ENCODE peak calls at places on chromosomes 5 and 9, in eight cellular contexts. One of them, this sample, is unnamed.

GRCh38 chr9:15961217-15961616 is 408.4 kb downstream of the CCDC171 start:
- DNase-seq in ecto neural progenitor cell: no peak
- DNase-seq in iris pigment epithelial cell: no peak
- DNase-seq in left ventricle myocardium superior: no peak
- DNase-seq in colonic mucosa: no peak
- DNase-seq in stimulated activated CD8-positive, alpha-beta memory T cell treated with anti-CD3 and anti-CD28 coated beads, Interleukin-2, amount 100 ng/mL, for 48 hours: no peak
- DNase-seq in lower lobe of right lung: no peak
- DNase-seq in SK-MEL-5: no peak
- DNase-seq in this sample: no peak

GRCh38 chr5:68961762-68962161 is 132.1 kb upstream of the SLC30A5 start:
- DNase-seq in ecto neural progenitor cell: no peak
- DNase-seq in iris pigment epithelial cell: no peak
- DNase-seq in left ventricle myocardium superior: no peak
- DNase-seq in colonic mucosa: peak
- DNase-seq in stimulated activated CD8-positive, alpha-beta memory T cell treated with anti-CD3 and anti-CD28 coated beads, Interleukin-2, amount 100 ng/mL, for 48 hours: no peak
- DNase-seq in lower lobe of right lung: no peak
- DNase-seq in SK-MEL-5: no peak
- DNase-seq in this sample: no peak

GRCh38 chr5:138653502-138653901 is 78.3 kb upstream of the HSPA9 start:
- DNase-seq in ecto neural progenitor cell: no peak
- DNase-seq in iris pigment epithelial cell: peak
- DNase-seq in left ventricle myocardium superior: no peak
- DNase-seq in colonic mucosa: no peak
- DNase-seq in stimulated activated CD8-positive, alpha-beta memory T cell treated with anti-CD3 and anti-CD28 coated beads, Interleukin-2, amount 100 ng/mL, for 48 hours: no peak
- DNase-seq in lower lobe of right lung: no peak
- DNase-seq in SK-MEL-5: peak
- DNase-seq in this sample: peak

GRCh38 chr9:89807101-89807395 is 202.2 kb downstream of the GADD45G start:
- DNase-seq in ecto neural progenitor cell: no peak
- DNase-seq in iris pigment epithelial cell: no peak
- DNase-seq in left ventricle myocardium superior: no peak
- DNase-seq in colonic mucosa: no peak
- DNase-seq in stimulated activated CD8-positive, alpha-beta memory T cell treated with anti-CD3 and anti-CD28 coated beads, Interleukin-2, amount 100 ng/mL, for 48 hours: no peak
- DNase-seq in lower lobe of right lung: peak
- DNase-seq in SK-MEL-5: no peak
- DNase-seq in this sample: no peak

GRCh38 chr9:118104385-118104784 is 400.2 kb downstream of the TLR4 start:
- DNase-seq in ecto neural progenitor cell: no peak
- DNase-seq in iris pigment epithelial cell: no peak
- DNase-seq in left ventricle myocardium superior: no peak
- DNase-seq in colonic mucosa: no peak
- DNase-seq in stimulated activated CD8-positive, alpha-beta memory T cell treated with anti-CD3 and anti-CD28 coated beads, Interleukin-2, amount 100 ng/mL, for 48 hours: no peak
- DNase-seq in lower lobe of right lung: no peak
- DNase-seq in SK-MEL-5: no peak
- DNase-seq in this sample: no peak

GRCh38 chr5:134568761-134569725 is 43.6 kb downstream of the JADE2 start:
- DNase-seq in ecto neural progenitor cell: peak
- DNase-seq in iris pigment epithelial cell: no peak
- DNase-seq in left ventricle myocardium superior: peak
- DNase-seq in colonic mucosa: peak
- DNase-seq in stimulated activated CD8-positive, alpha-beta memory T cell treated with anti-CD3 and anti-CD28 coated beads, Interleukin-2, amount 100 ng/mL, for 48 hours: no peak
- DNase-seq in lower lobe of right lung: peak
- DNase-seq in SK-MEL-5: peak
- DNase-seq in this sample: peak

GRCh38 chr9:21584890-21585289 is 102.8 kb upstream of the IFNE start:
- DNase-seq in ecto neural progenitor cell: no peak
- DNase-seq in iris pigment epithelial cell: no peak
- DNase-seq in left ventricle myocardium superior: no peak
- DNase-seq in colonic mucosa: no peak
- DNase-seq in stimulated activated CD8-positive, alpha-beta memory T cell treated with anti-CD3 and anti-CD28 coated beads, Interleukin-2, amount 100 ng/mL, for 48 hours: no peak
- DNase-seq in lower lobe of right lung: no peak
- DNase-seq in SK-MEL-5: no peak
- DNase-seq in this sample: no peak

GRCh38 chr5:169037478-169037877 is 263.5 kb downstream of the SLIT3 start:
- DNase-seq in ecto neural progenitor cell: peak
- DNase-seq in iris pigment epithelial cell: no peak
- DNase-seq in left ventricle myocardium superior: no peak
- DNase-seq in colonic mucosa: no peak
- DNase-seq in stimulated activated CD8-positive, alpha-beta memory T cell treated with anti-CD3 and anti-CD28 coated beads, Interleukin-2, amount 100 ng/mL, for 48 hours: no peak
- DNase-seq in lower lobe of right lung: no peak
- DNase-seq in SK-MEL-5: no peak
- DNase-seq in this sample: no peak

GRCh38 chr9:4277531-4277991 is 22.3 kb downstream of the GLIS3 start:
- DNase-seq in ecto neural progenitor cell: no peak
- DNase-seq in iris pigment epithelial cell: peak
- DNase-seq in left ventricle myocardium superior: no peak
- DNase-seq in colonic mucosa: no peak
- DNase-seq in stimulated activated CD8-positive, alpha-beta memory T cell treated with anti-CD3 and anti-CD28 coated beads, Interleukin-2, amount 100 ng/mL, for 48 hours: no peak
- DNase-seq in lower lobe of right lung: no peak
- DNase-seq in SK-MEL-5: no peak
- DNase-seq in this sample: no peak

GRCh38 chr5:125467222-125467621 is 720.8 kb upstream of the ZNF608 start:
- DNase-seq in ecto neural progenitor cell: no peak
- DNase-seq in iris pigment epithelial cell: no peak
- DNase-seq in left ventricle myocardium superior: no peak
- DNase-seq in colonic mucosa: no peak
- DNase-seq in stimulated activated CD8-positive, alpha-beta memory T cell treated with anti-CD3 and anti-CD28 coated beads, Interleukin-2, amount 100 ng/mL, for 48 hours: no peak
- DNase-seq in lower lobe of right lung: no peak
- DNase-seq in SK-MEL-5: no peak
- DNase-seq in this sample: no peak

GRCh38 chr9:68793605-68794343 is 88.7 kb downstream of the PIP5K1B start:
- DNase-seq in ecto neural progenitor cell: no peak
- DNase-seq in iris pigment epithelial cell: no peak
- DNase-seq in left ventricle myocardium superior: no peak
- DNase-seq in colonic mucosa: no peak
- DNase-seq in stimulated activated CD8-positive, alpha-beta memory T cell treated with anti-CD3 and anti-CD28 coated beads, Interleukin-2, amount 100 ng/mL, for 48 hours: no peak
- DNase-seq in lower lobe of right lung: no peak
- DNase-seq in SK-MEL-5: no peak
- DNase-seq in this sample: peak

GRCh38 chr9:97064171-97064570 is 25.2 kb upstream of the CTSV start:
- DNase-seq in ecto neural progenitor cell: no peak
- DNase-seq in iris pigment epithelial cell: no peak
- DNase-seq in left ventricle myocardium superior: no peak
- DNase-seq in colonic mucosa: no peak
- DNase-seq in stimulated activated CD8-positive, alpha-beta memory T cell treated with anti-CD3 and anti-CD28 coated beads, Interleukin-2, amount 100 ng/mL, for 48 hours: no peak
- DNase-seq in lower lobe of right lung: no peak
- DNase-seq in SK-MEL-5: no peak
- DNase-seq in this sample: no peak

GRCh38 chr9:130197888-130198287 is 25.7 kb downstream of the NCS1 start:
- DNase-seq in ecto neural progenitor cell: no peak
- DNase-seq in iris pigment epithelial cell: no peak
- DNase-seq in left ventricle myocardium superior: no peak
- DNase-seq in colonic mucosa: no peak
- DNase-seq in stimulated activated CD8-positive, alpha-beta memory T cell treated with anti-CD3 and anti-CD28 coated beads, Interleukin-2, amount 100 ng/mL, for 48 hours: no peak
- DNase-seq in lower lobe of right lung: no peak
- DNase-seq in SK-MEL-5: no peak
- DNase-seq in this sample: no peak

GRCh38 chr9:134419684-134420076 is 93.4 kb downstream of the RXRA start:
- DNase-seq in ecto neural progenitor cell: peak
- DNase-seq in iris pigment epithelial cell: no peak
- DNase-seq in left ventricle myocardium superior: no peak
- DNase-seq in colonic mucosa: no peak
- DNase-seq in stimulated activated CD8-positive, alpha-beta memory T cell treated with anti-CD3 and anti-CD28 coated beads, Interleukin-2, amount 100 ng/mL, for 48 hours: no peak
- DNase-seq in lower lobe of right lung: no peak
- DNase-seq in SK-MEL-5: peak
- DNase-seq in this sample: peak

GRCh38 chr9:137494104-137494544 is 35.0 kb upstream of the NSMF start:
- DNase-seq in ecto neural progenitor cell: no peak
- DNase-seq in iris pigment epithelial cell: no peak
- DNase-seq in left ventricle myocardium superior: no peak
- DNase-seq in colonic mucosa: peak
- DNase-seq in stimulated activated CD8-positive, alpha-beta memory T cell treated with anti-CD3 and anti-CD28 coated beads, Interleukin-2, amount 100 ng/mL, for 48 hours: no peak
- DNase-seq in lower lobe of right lung: no peak
- DNase-seq in SK-MEL-5: no peak
- DNase-seq in this sample: peak

GRCh38 chr9:73165911-73166310 is 14.2 kb downstream of the ANXA1 start:
- DNase-seq in ecto neural progenitor cell: no peak
- DNase-seq in iris pigment epithelial cell: no peak
- DNase-seq in left ventricle myocardium superior: no peak
- DNase-seq in colonic mucosa: no peak
- DNase-seq in stimulated activated CD8-positive, alpha-beta memory T cell treated with anti-CD3 and anti-CD28 coated beads, Interleukin-2, amount 100 ng/mL, for 48 hours: no peak
- DNase-seq in lower lobe of right lung: no peak
- DNase-seq in SK-MEL-5: no peak
- DNase-seq in this sample: no peak

GRCh38 chr5:158642852-158643251 is 456.9 kb downstream of the EBF1 start:
- DNase-seq in ecto neural progenitor cell: no peak
- DNase-seq in iris pigment epithelial cell: no peak
- DNase-seq in left ventricle myocardium superior: peak
- DNase-seq in colonic mucosa: no peak
- DNase-seq in stimulated activated CD8-positive, alpha-beta memory T cell treated with anti-CD3 and anti-CD28 coated beads, Interleukin-2, amount 100 ng/mL, for 48 hours: no peak
- DNase-seq in lower lobe of right lung: no peak
- DNase-seq in SK-MEL-5: peak
- DNase-seq in this sample: no peak

GRCh38 chr5:92519717-92520632 is 1061.0 kb downstream of the NR2F1-AS1 start:
- DNase-seq in ecto neural progenitor cell: no peak
- DNase-seq in iris pigment epithelial cell: no peak
- DNase-seq in left ventricle myocardium superior: no peak
- DNase-seq in colonic mucosa: no peak
- DNase-seq in stimulated activated CD8-positive, alpha-beta memory T cell treated with anti-CD3 and anti-CD28 coated beads, Interleukin-2, amount 100 ng/mL, for 48 hours: no peak
- DNase-seq in lower lobe of right lung: no peak
- DNase-seq in SK-MEL-5: no peak
- DNase-seq in this sample: peak

GRCh38 chr5:39521098-39521860 is 96.5 kb upstream of the DAB2 start:
- DNase-seq in ecto neural progenitor cell: no peak
- DNase-seq in iris pigment epithelial cell: no peak
- DNase-seq in left ventricle myocardium superior: no peak
- DNase-seq in colonic mucosa: no peak
- DNase-seq in stimulated activated CD8-positive, alpha-beta memory T cell treated with anti-CD3 and anti-CD28 coated beads, Interleukin-2, amount 100 ng/mL, for 48 hours: no peak
- DNase-seq in lower lobe of right lung: no peak
- DNase-seq in SK-MEL-5: no peak
- DNase-seq in this sample: no peak

GRCh38 chr5:72252574-72253155 is 67.4 kb downstream of the MRPS27 start:
- DNase-seq in ecto neural progenitor cell: no peak
- DNase-seq in iris pigment epithelial cell: peak
- DNase-seq in left ventricle myocardium superior: no peak
- DNase-seq in colonic mucosa: no peak
- DNase-seq in stimulated activated CD8-positive, alpha-beta memory T cell treated with anti-CD3 and anti-CD28 coated beads, Interleukin-2, amount 100 ng/mL, for 48 hours: no peak
- DNase-seq in lower lobe of right lung: no peak
- DNase-seq in SK-MEL-5: no peak
- DNase-seq in this sample: peak

GRCh38 chr5:12934722-12935121 is 1009.8 kb downstream of the DNAH5 start:
- DNase-seq in ecto neural progenitor cell: no peak
- DNase-seq in iris pigment epithelial cell: no peak
- DNase-seq in left ventricle myocardium superior: no peak
- DNase-seq in colonic mucosa: no peak
- DNase-seq in stimulated activated CD8-positive, alpha-beta memory T cell treated with anti-CD3 and anti-CD28 coated beads, Interleukin-2, amount 100 ng/mL, for 48 hours: no peak
- DNase-seq in lower lobe of right lung: no peak
- DNase-seq in SK-MEL-5: no peak
- DNase-seq in this sample: peak

GRCh38 chr5:90786756-90787155 is 228.2 kb downstream of the ADGRV1 start:
- DNase-seq in ecto neural progenitor cell: no peak
- DNase-seq in iris pigment epithelial cell: no peak
- DNase-seq in left ventricle myocardium superior: no peak
- DNase-seq in colonic mucosa: no peak
- DNase-seq in stimulated activated CD8-positive, alpha-beta memory T cell treated with anti-CD3 and anti-CD28 coated beads, Interleukin-2, amount 100 ng/mL, for 48 hours: no peak
- DNase-seq in lower lobe of right lung: no peak
- DNase-seq in SK-MEL-5: no peak
- DNase-seq in this sample: no peak

GRCh38 chr5:174259691-174260420 is 214.3 kb downstream of the NSG2 start:
- DNase-seq in ecto neural progenitor cell: no peak
- DNase-seq in iris pigment epithelial cell: no peak
- DNase-seq in left ventricle myocardium superior: no peak
- DNase-seq in colonic mucosa: no peak
- DNase-seq in stimulated activated CD8-positive, alpha-beta memory T cell treated with anti-CD3 and anti-CD28 coated beads, Interleukin-2, amount 100 ng/mL, for 48 hours: no peak
- DNase-seq in lower lobe of right lung: no peak
- DNase-seq in SK-MEL-5: no peak
- DNase-seq in this sample: no peak

GRCh38 chr5:78808818-78809217 is 160.2 kb upstream of the LHFPL2 start:
- DNase-seq in ecto neural progenitor cell: no peak
- DNase-seq in iris pigment epithelial cell: no peak
- DNase-seq in left ventricle myocardium superior: no peak
- DNase-seq in colonic mucosa: no peak
- DNase-seq in stimulated activated CD8-positive, alpha-beta memory T cell treated with anti-CD3 and anti-CD28 coated beads, Interleukin-2, amount 100 ng/mL, for 48 hours: no peak
- DNase-seq in lower lobe of right lung: no peak
- DNase-seq in SK-MEL-5: no peak
- DNase-seq in this sample: no peak

GRCh38 chr9:131013771-131014676 is 5.0 kb downstream of the LAMC3 start:
- DNase-seq in ecto neural progenitor cell: no peak
- DNase-seq in iris pigment epithelial cell: no peak
- DNase-seq in left ventricle myocardium superior: no peak
- DNase-seq in colonic mucosa: no peak
- DNase-seq in stimulated activated CD8-positive, alpha-beta memory T cell treated with anti-CD3 and anti-CD28 coated beads, Interleukin-2, amount 100 ng/mL, for 48 hours: no peak
- DNase-seq in lower lobe of right lung: no peak
- DNase-seq in SK-MEL-5: no peak
- DNase-seq in this sample: no peak

GRCh38 chr9:21708225-21708624 is 94.2 kb upstream of the MTAP start:
- DNase-seq in ecto neural progenitor cell: no peak
- DNase-seq in iris pigment epithelial cell: no peak
- DNase-seq in left ventricle myocardium superior: no peak
- DNase-seq in colonic mucosa: no peak
- DNase-seq in stimulated activated CD8-positive, alpha-beta memory T cell treated with anti-CD3 and anti-CD28 coated beads, Interleukin-2, amount 100 ng/mL, for 48 hours: no peak
- DNase-seq in lower lobe of right lung: no peak
- DNase-seq in SK-MEL-5: no peak
- DNase-seq in this sample: no peak

GRCh38 chr9:25994605-25995004 is 316.4 kb upstream of the TUSC1 start:
- DNase-seq in ecto neural progenitor cell: no peak
- DNase-seq in iris pigment epithelial cell: no peak
- DNase-seq in left ventricle myocardium superior: no peak
- DNase-seq in colonic mucosa: no peak
- DNase-seq in stimulated activated CD8-positive, alpha-beta memory T cell treated with anti-CD3 and anti-CD28 coated beads, Interleukin-2, amount 100 ng/mL, for 48 hours: no peak
- DNase-seq in lower lobe of right lung: no peak
- DNase-seq in SK-MEL-5: no peak
- DNase-seq in this sample: no peak

GRCh38 chr5:170361600-170361999 is 27.6 kb downstream of the KCNMB1 start:
- DNase-seq in ecto neural progenitor cell: no peak
- DNase-seq in iris pigment epithelial cell: no peak
- DNase-seq in left ventricle myocardium superior: no peak
- DNase-seq in colonic mucosa: no peak
- DNase-seq in stimulated activated CD8-positive, alpha-beta memory T cell treated with anti-CD3 and anti-CD28 coated beads, Interleukin-2, amount 100 ng/mL, for 48 hours: no peak
- DNase-seq in lower lobe of right lung: no peak
- DNase-seq in SK-MEL-5: no peak
- DNase-seq in this sample: no peak

GRCh38 chr9:38020251-38021076 is 48.6 kb downstream of the SHB start:
- DNase-seq in ecto neural progenitor cell: no peak
- DNase-seq in iris pigment epithelial cell: no peak
- DNase-seq in left ventricle myocardium superior: no peak
- DNase-seq in colonic mucosa: no peak
- DNase-seq in stimulated activated CD8-positive, alpha-beta memory T cell treated with anti-CD3 and anti-CD28 coated beads, Interleukin-2, amount 100 ng/mL, for 48 hours: no peak
- DNase-seq in lower lobe of right lung: no peak
- DNase-seq in SK-MEL-5: no peak
- DNase-seq in this sample: no peak

GRCh38 chr5:35371971-35372426 is 141.7 kb upstream of the PRLR start:
- DNase-seq in ecto neural progenitor cell: no peak
- DNase-seq in iris pigment epithelial cell: no peak
- DNase-seq in left ventricle myocardium superior: no peak
- DNase-seq in colonic mucosa: peak
- DNase-seq in stimulated activated CD8-positive, alpha-beta memory T cell treated with anti-CD3 and anti-CD28 coated beads, Interleukin-2, amount 100 ng/mL, for 48 hours: no peak
- DNase-seq in lower lobe of right lung: no peak
- DNase-seq in SK-MEL-5: no peak
- DNase-seq in this sample: no peak

GRCh38 chr5:6780802-6781391 is 67.7 kb downstream of the TENT4A start:
- DNase-seq in ecto neural progenitor cell: no peak
- DNase-seq in iris pigment epithelial cell: no peak
- DNase-seq in left ventricle myocardium superior: no peak
- DNase-seq in colonic mucosa: no peak
- DNase-seq in stimulated activated CD8-positive, alpha-beta memory T cell treated with anti-CD3 and anti-CD28 coated beads, Interleukin-2, amount 100 ng/mL, for 48 hours: no peak
- DNase-seq in lower lobe of right lung: no peak
- DNase-seq in SK-MEL-5: peak
- DNase-seq in this sample: peak

GRCh38 chr5:168341178-168341577 is 49.7 kb downstream of the WWC1 start:
- DNase-seq in ecto neural progenitor cell: no peak
- DNase-seq in iris pigment epithelial cell: no peak
- DNase-seq in left ventricle myocardium superior: no peak
- DNase-seq in colonic mucosa: no peak
- DNase-seq in stimulated activated CD8-positive, alpha-beta memory T cell treated with anti-CD3 and anti-CD28 coated beads, Interleukin-2, amount 100 ng/mL, for 48 hours: no peak
- DNase-seq in lower lobe of right lung: no peak
- DNase-seq in SK-MEL-5: no peak
- DNase-seq in this sample: peak

GRCh38 chr5:164119806-164120440 is 614.5 kb downstream of the MAT2B start:
- DNase-seq in ecto neural progenitor cell: no peak
- DNase-seq in iris pigment epithelial cell: peak
- DNase-seq in left ventricle myocardium superior: no peak
- DNase-seq in colonic mucosa: no peak
- DNase-seq in stimulated activated CD8-positive, alpha-beta memory T cell treated with anti-CD3 and anti-CD28 coated beads, Interleukin-2, amount 100 ng/mL, for 48 hours: no peak
- DNase-seq in lower lobe of right lung: no peak
- DNase-seq in SK-MEL-5: peak
- DNase-seq in this sample: no peak

GRCh38 chr9:78811562-78812276 is 514.8 kb downstream of the PSAT1 start:
- DNase-seq in ecto neural progenitor cell: no peak
- DNase-seq in iris pigment epithelial cell: peak
- DNase-seq in left ventricle myocardium superior: no peak
- DNase-seq in colonic mucosa: no peak
- DNase-seq in stimulated activated CD8-positive, alpha-beta memory T cell treated with anti-CD3 and anti-CD28 coated beads, Interleukin-2, amount 100 ng/mL, for 48 hours: no peak
- DNase-seq in lower lobe of right lung: no peak
- DNase-seq in SK-MEL-5: peak
- DNase-seq in this sample: peak

This sample was measured in PC-3.